ENCODE peak calls at places on chromosomes 2 and 18, in nine cellular contexts. One of them, this sample, is unnamed.

GRCh38 chr2:64943387-64944150 is 45.6 kb upstream of the SLC1A4 start:
- DNase-seq in NCI-H2081: no peak
- DNase-seq in NCI-H2171 treated with DMSO at 0.1 percent for 48 hours: no peak
- DNase-seq in foreskin fibroblast: peak
- DNase-seq in GOT3: peak
- DNase-seq in AG08396: no peak
- DNase-seq in activated T-helper 1 cell treated with anti-CD3 and anti-CD28 coated beads, Interleukin-2, amount 50 U/mL, for 16 hours: no peak
- DNase-seq in EL: no peak
- DNase-seq in heart right ventricle: peak
- DNase-seq in this sample: no peak

GRCh38 chr2:3626118-3626816 is 31.4 kb downstream of the COLEC11 start:
- DNase-seq in NCI-H2081: no peak
- DNase-seq in AG08396: peak
- DNase-seq in foreskin fibroblast: no peak
- DNase-seq in GOT3: no peak
- DNase-seq in activated T-helper 1 cell treated with anti-CD3 and anti-CD28 coated beads, Interleukin-2, amount 50 U/mL, for 16 hours: no peak
- DNase-seq in heart right ventricle: peak
- DNase-seq in EL: no peak
- DNase-seq in NCI-H2171 treated with DMSO at 0.1 percent for 48 hours: no peak
- DNase-seq in this sample: no peak

GRCh38 chr2:191521608-191522208 is 156.2 kb upstream of the NABP1 start:
- DNase-seq in EL: peak
- DNase-seq in GOT3: no peak
- DNase-seq in heart right ventricle: no peak
- DNase-seq in foreskin fibroblast: peak
- DNase-seq in NCI-H2081: peak
- DNase-seq in AG08396: peak
- DNase-seq in activated T-helper 1 cell treated with anti-CD3 and anti-CD28 coated beads, Interleukin-2, amount 50 U/mL, for 16 hours: no peak
- DNase-seq in NCI-H2171 treated with DMSO at 0.1 percent for 48 hours: peak
- DNase-seq in this sample: peak

GRCh38 chr2:112939425-112939824 is 28.5 kb downstream of the IL37 start:
- DNase-seq in NCI-H2171 treated with DMSO at 0.1 percent for 48 hours: no peak
- DNase-seq in EL: no peak
- DNase-seq in heart right ventricle: no peak
- DNase-seq in NCI-H2081: no peak
- DNase-seq in activated T-helper 1 cell treated with anti-CD3 and anti-CD28 coated beads, Interleukin-2, amount 50 U/mL, for 16 hours: no peak
- DNase-seq in AG08396: no peak
- DNase-seq in GOT3: no peak
- DNase-seq in foreskin fibroblast: no peak
- DNase-seq in this sample: no peak

GRCh38 chr2:239181074-239181581 is 219.7 kb downstream of the HDAC4 start:
- DNase-seq in heart right ventricle: no peak
- DNase-seq in EL: no peak
- DNase-seq in GOT3: no peak
- DNase-seq in AG08396: no peak
- DNase-seq in NCI-H2081: peak
- DNase-seq in foreskin fibroblast: no peak
- DNase-seq in NCI-H2171 treated with DMSO at 0.1 percent for 48 hours: no peak
- DNase-seq in activated T-helper 1 cell treated with anti-CD3 and anti-CD28 coated beads, Interleukin-2, amount 50 U/mL, for 16 hours: no peak
- DNase-seq in this sample: no peak

GRCh38 chr2:118492335-118492734 is 355.1 kb downstream of the EN1 start:
- DNase-seq in heart right ventricle: no peak
- DNase-seq in AG08396: no peak
- DNase-seq in GOT3: no peak
- DNase-seq in NCI-H2171 treated with DMSO at 0.1 percent for 48 hours: no peak
- DNase-seq in activated T-helper 1 cell treated with anti-CD3 and anti-CD28 coated beads, Interleukin-2, amount 50 U/mL, for 16 hours: no peak
- DNase-seq in EL: peak
- DNase-seq in NCI-H2081: no peak
- DNase-seq in foreskin fibroblast: peak
- DNase-seq in this sample: no peak

GRCh38 chr2:13056259-13056843 is 339.6 kb downstream of the TRIB2 start:
- DNase-seq in heart right ventricle: no peak
- DNase-seq in GOT3: no peak
- DNase-seq in NCI-H2081: peak
- DNase-seq in foreskin fibroblast: peak
- DNase-seq in NCI-H2171 treated with DMSO at 0.1 percent for 48 hours: peak
- DNase-seq in activated T-helper 1 cell treated with anti-CD3 and anti-CD28 coated beads, Interleukin-2, amount 50 U/mL, for 16 hours: no peak
- DNase-seq in AG08396: peak
- DNase-seq in EL: no peak
- DNase-seq in this sample: peak

GRCh38 chr2:162686336-162686735 is 152.2 kb downstream of the KCNH7 start:
- DNase-seq in AG08396: no peak
- DNase-seq in foreskin fibroblast: no peak
- DNase-seq in EL: no peak
- DNase-seq in GOT3: no peak
- DNase-seq in heart right ventricle: no peak
- DNase-seq in NCI-H2081: no peak
- DNase-seq in activated T-helper 1 cell treated with anti-CD3 and anti-CD28 coated beads, Interleukin-2, amount 50 U/mL, for 16 hours: no peak
- DNase-seq in NCI-H2171 treated with DMSO at 0.1 percent for 48 hours: no peak
- DNase-seq in this sample: no peak

GRCh38 chr18:44601447-44601846 is 79.2 kb upstream of the SETBP1 start:
- DNase-seq in NCI-H2081: no peak
- DNase-seq in AG08396: no peak
- DNase-seq in foreskin fibroblast: peak
- DNase-seq in heart right ventricle: no peak
- DNase-seq in EL: peak
- DNase-seq in activated T-helper 1 cell treated with anti-CD3 and anti-CD28 coated beads, Interleukin-2, amount 50 U/mL, for 16 hours: no peak
- DNase-seq in GOT3: no peak
- DNase-seq in NCI-H2171 treated with DMSO at 0.1 percent for 48 hours: peak
- DNase-seq in this sample: peak

GRCh38 chr18:77360315-77361186 is 110.9 kb downstream of the GALR1 start:
- DNase-seq in GOT3: no peak
- DNase-seq in heart right ventricle: no peak
- DNase-seq in foreskin fibroblast: no peak
- DNase-seq in NCI-H2081: no peak
- DNase-seq in NCI-H2171 treated with DMSO at 0.1 percent for 48 hours: no peak
- DNase-seq in activated T-helper 1 cell treated with anti-CD3 and anti-CD28 coated beads, Interleukin-2, amount 50 U/mL, for 16 hours: no peak
- DNase-seq in EL: no peak
- DNase-seq in AG08396: no peak
- DNase-seq in this sample: no peak

GRCh38 chr2:70498054-70498453 is 55.6 kb downstream of the TGFA start:
- DNase-seq in foreskin fibroblast: no peak
- DNase-seq in EL: peak
- DNase-seq in heart right ventricle: no peak
- DNase-seq in NCI-H2171 treated with DMSO at 0.1 percent for 48 hours: peak
- DNase-seq in GOT3: no peak
- DNase-seq in activated T-helper 1 cell treated with anti-CD3 and anti-CD28 coated beads, Interleukin-2, amount 50 U/mL, for 16 hours: no peak
- DNase-seq in AG08396: no peak
- DNase-seq in NCI-H2081: no peak
- DNase-seq in this sample: no peak

GRCh38 chr2:218547511-218547910 is 20.6 kb downstream of the USP37 start:
- DNase-seq in foreskin fibroblast: no peak
- DNase-seq in GOT3: no peak
- DNase-seq in AG08396: no peak
- DNase-seq in EL: no peak
- DNase-seq in NCI-H2081: no peak
- DNase-seq in heart right ventricle: no peak
- DNase-seq in NCI-H2171 treated with DMSO at 0.1 percent for 48 hours: no peak
- DNase-seq in activated T-helper 1 cell treated with anti-CD3 and anti-CD28 coated beads, Interleukin-2, amount 50 U/mL, for 16 hours: no peak
- DNase-seq in this sample: no peak

GRCh38 chr2:85018049-85018447 is 47.1 kb downstream of the KCMF1 start:
- DNase-seq in foreskin fibroblast: no peak
- DNase-seq in GOT3: no peak
- DNase-seq in AG08396: no peak
- DNase-seq in EL: no peak
- DNase-seq in NCI-H2081: no peak
- DNase-seq in activated T-helper 1 cell treated with anti-CD3 and anti-CD28 coated beads, Interleukin-2, amount 50 U/mL, for 16 hours: no peak
- DNase-seq in heart right ventricle: no peak
- DNase-seq in NCI-H2171 treated with DMSO at 0.1 percent for 48 hours: no peak
- DNase-seq in this sample: no peak

GRCh38 chr2:171244970-171245782 is 84.5 kb upstream of the TLK1 start:
- DNase-seq in heart right ventricle: no peak
- DNase-seq in foreskin fibroblast: peak
- DNase-seq in AG08396: peak
- DNase-seq in activated T-helper 1 cell treated with anti-CD3 and anti-CD28 coated beads, Interleukin-2, amount 50 U/mL, for 16 hours: no peak
- DNase-seq in GOT3: no peak
- DNase-seq in NCI-H2081: no peak
- DNase-seq in NCI-H2171 treated with DMSO at 0.1 percent for 48 hours: no peak
- DNase-seq in EL: peak
- DNase-seq in this sample: no peak

GRCh38 chr2:172427990-172428840 is 829 bp downstream of the ITGA6 start:
- DNase-seq in EL: peak
- DNase-seq in foreskin fibroblast: no peak
- DNase-seq in AG08396: peak
- DNase-seq in GOT3: no peak
- DNase-seq in NCI-H2081: peak
- DNase-seq in heart right ventricle: peak
- DNase-seq in NCI-H2171 treated with DMSO at 0.1 percent for 48 hours: peak
- DNase-seq in activated T-helper 1 cell treated with anti-CD3 and anti-CD28 coated beads, Interleukin-2, amount 50 U/mL, for 16 hours: peak
- DNase-seq in this sample: peak

GRCh38 chr2:190791347-190791982 is 89.2 kb upstream of the GLS start:
- DNase-seq in foreskin fibroblast: peak
- DNase-seq in EL: peak
- DNase-seq in NCI-H2171 treated with DMSO at 0.1 percent for 48 hours: no peak
- DNase-seq in AG08396: peak
- DNase-seq in GOT3: no peak
- DNase-seq in NCI-H2081: peak
- DNase-seq in heart right ventricle: peak
- DNase-seq in activated T-helper 1 cell treated with anti-CD3 and anti-CD28 coated beads, Interleukin-2, amount 50 U/mL, for 16 hours: no peak
- DNase-seq in this sample: peak

GRCh38 chr2:189657867-189658266 is 3.4 kb upstream of the ASNSD1 start:
- DNase-seq in activated T-helper 1 cell treated with anti-CD3 and anti-CD28 coated beads, Interleukin-2, amount 50 U/mL, for 16 hours: no peak
- DNase-seq in EL: no peak
- DNase-seq in GOT3: no peak
- DNase-seq in heart right ventricle: peak
- DNase-seq in AG08396: no peak
- DNase-seq in foreskin fibroblast: no peak
- DNase-seq in NCI-H2081: no peak
- DNase-seq in NCI-H2171 treated with DMSO at 0.1 percent for 48 hours: no peak
- DNase-seq in this sample: no peak

GRCh38 chr2:62149708-62150107 is 46.2 kb upstream of the B3GNT2 start:
- DNase-seq in heart right ventricle: no peak
- DNase-seq in NCI-H2171 treated with DMSO at 0.1 percent for 48 hours: no peak
- DNase-seq in GOT3: no peak
- DNase-seq in EL: peak
- DNase-seq in foreskin fibroblast: peak
- DNase-seq in activated T-helper 1 cell treated with anti-CD3 and anti-CD28 coated beads, Interleukin-2, amount 50 U/mL, for 16 hours: no peak
- DNase-seq in AG08396: peak
- DNase-seq in NCI-H2081: no peak
- DNase-seq in this sample: peak

GRCh38 chr18:32469691-32470131 is 971 bp downstream of the GAREM1 start:
- DNase-seq in NCI-H2171 treated with DMSO at 0.1 percent for 48 hours: peak
- DNase-seq in activated T-helper 1 cell treated with anti-CD3 and anti-CD28 coated beads, Interleukin-2, amount 50 U/mL, for 16 hours: no peak
- DNase-seq in EL: peak
- DNase-seq in GOT3: no peak
- DNase-seq in AG08396: peak
- DNase-seq in foreskin fibroblast: peak
- DNase-seq in heart right ventricle: no peak
- DNase-seq in NCI-H2081: peak
- DNase-seq in this sample: no peak

GRCh38 chr2:81481994-81482368 is 1177.4 kb upstream of the LRRTM1 start:
- DNase-seq in AG08396: no peak
- DNase-seq in activated T-helper 1 cell treated with anti-CD3 and anti-CD28 coated beads, Interleukin-2, amount 50 U/mL, for 16 hours: no peak
- DNase-seq in GOT3: no peak
- DNase-seq in NCI-H2171 treated with DMSO at 0.1 percent for 48 hours: no peak
- DNase-seq in heart right ventricle: no peak
- DNase-seq in NCI-H2081: peak
- DNase-seq in EL: no peak
- DNase-seq in foreskin fibroblast: no peak
- DNase-seq in this sample: no peak

GRCh38 chr18:46916551-46917107 is 678 bp downstream of the PIAS2 start:
- DNase-seq in AG08396: peak
- DNase-seq in heart right ventricle: peak
- DNase-seq in NCI-H2081: peak
- DNase-seq in foreskin fibroblast: peak
- DNase-seq in EL: peak
- DNase-seq in GOT3: no peak
- DNase-seq in activated T-helper 1 cell treated with anti-CD3 and anti-CD28 coated beads, Interleukin-2, amount 50 U/mL, for 16 hours: no peak
- DNase-seq in NCI-H2171 treated with DMSO at 0.1 percent for 48 hours: peak
- DNase-seq in this sample: peak

GRCh38 chr18:28176933-28177827 is at the start of gene CDH2:
- DNase-seq in foreskin fibroblast: peak
- DNase-seq in activated T-helper 1 cell treated with anti-CD3 and anti-CD28 coated beads, Interleukin-2, amount 50 U/mL, for 16 hours: no peak
- DNase-seq in EL: peak
- DNase-seq in GOT3: peak
- DNase-seq in heart right ventricle: peak
- DNase-seq in NCI-H2081: peak
- DNase-seq in NCI-H2171 treated with DMSO at 0.1 percent for 48 hours: peak
- DNase-seq in AG08396: peak
- DNase-seq in this sample: peak

GRCh38 chr2:10750610-10751009 is 29.2 kb downstream of the ATP6V1C2 start:
- DNase-seq in AG08396: no peak
- DNase-seq in heart right ventricle: no peak
- DNase-seq in GOT3: no peak
- DNase-seq in NCI-H2171 treated with DMSO at 0.1 percent for 48 hours: no peak
- DNase-seq in NCI-H2081: no peak
- DNase-seq in activated T-helper 1 cell treated with anti-CD3 and anti-CD28 coated beads, Interleukin-2, amount 50 U/mL, for 16 hours: no peak
- DNase-seq in foreskin fibroblast: no peak
- DNase-seq in EL: no peak
- DNase-seq in this sample: no peak

GRCh38 chr2:12765203-12765602 is 48.5 kb downstream of the TRIB2 start:
- DNase-seq in GOT3: no peak
- DNase-seq in heart right ventricle: no peak
- DNase-seq in foreskin fibroblast: no peak
- DNase-seq in NCI-H2081: no peak
- DNase-seq in EL: peak
- DNase-seq in activated T-helper 1 cell treated with anti-CD3 and anti-CD28 coated beads, Interleukin-2, amount 50 U/mL, for 16 hours: no peak
- DNase-seq in AG08396: no peak
- DNase-seq in NCI-H2171 treated with DMSO at 0.1 percent for 48 hours: no peak
- DNase-seq in this sample: no peak

GRCh38 chr2:88055049-88055435 is 541 bp downstream of the KRCC1 start:
- DNase-seq in NCI-H2171 treated with DMSO at 0.1 percent for 48 hours: no peak
- DNase-seq in GOT3: no peak
- DNase-seq in activated T-helper 1 cell treated with anti-CD3 and anti-CD28 coated beads, Interleukin-2, amount 50 U/mL, for 16 hours: no peak
- DNase-seq in heart right ventricle: no peak
- DNase-seq in NCI-H2081: peak
- DNase-seq in AG08396: peak
- DNase-seq in foreskin fibroblast: no peak
- DNase-seq in EL: peak
- DNase-seq in this sample: peak

GRCh38 chr2:178219247-178219646 is 24.9 kb downstream of the OSBPL6 start:
- DNase-seq in GOT3: no peak
- DNase-seq in NCI-H2081: no peak
- DNase-seq in heart right ventricle: no peak
- DNase-seq in activated T-helper 1 cell treated with anti-CD3 and anti-CD28 coated beads, Interleukin-2, amount 50 U/mL, for 16 hours: no peak
- DNase-seq in EL: no peak
- DNase-seq in foreskin fibroblast: no peak
- DNase-seq in AG08396: no peak
- DNase-seq in NCI-H2171 treated with DMSO at 0.1 percent for 48 hours: no peak
- DNase-seq in this sample: no peak

GRCh38 chr2:74327205-74327604 is 16.0 kb downstream of the SLC4A5 start:
- DNase-seq in NCI-H2171 treated with DMSO at 0.1 percent for 48 hours: no peak
- DNase-seq in foreskin fibroblast: no peak
- DNase-seq in heart right ventricle: no peak
- DNase-seq in activated T-helper 1 cell treated with anti-CD3 and anti-CD28 coated beads, Interleukin-2, amount 50 U/mL, for 16 hours: no peak
- DNase-seq in AG08396: no peak
- DNase-seq in EL: no peak
- DNase-seq in GOT3: no peak
- DNase-seq in NCI-H2081: no peak
- DNase-seq in this sample: no peak

GRCh38 chr2:143581989-143582719 is 452.9 kb downstream of the ARHGAP15 start:
- DNase-seq in AG08396: no peak
- DNase-seq in GOT3: no peak
- DNase-seq in EL: peak
- DNase-seq in NCI-H2081: no peak
- DNase-seq in activated T-helper 1 cell treated with anti-CD3 and anti-CD28 coated beads, Interleukin-2, amount 50 U/mL, for 16 hours: no peak
- DNase-seq in foreskin fibroblast: peak
- DNase-seq in heart right ventricle: no peak
- DNase-seq in NCI-H2171 treated with DMSO at 0.1 percent for 48 hours: no peak
- DNase-seq in this sample: peak

GRCh38 chr2:120422761-120423160 is 76.8 kb downstream of the INHBB start:
- DNase-seq in EL: no peak
- DNase-seq in activated T-helper 1 cell treated with anti-CD3 and anti-CD28 coated beads, Interleukin-2, amount 50 U/mL, for 16 hours: no peak
- DNase-seq in AG08396: no peak
- DNase-seq in foreskin fibroblast: no peak
- DNase-seq in NCI-H2171 treated with DMSO at 0.1 percent for 48 hours: no peak
- DNase-seq in GOT3: no peak
- DNase-seq in NCI-H2081: no peak
- DNase-seq in heart right ventricle: no peak
- DNase-seq in this sample: no peak

GRCh38 chr2:54772531-54772930 is 49.1 kb downstream of the EML6 start:
- DNase-seq in heart right ventricle: no peak
- DNase-seq in EL: no peak
- DNase-seq in activated T-helper 1 cell treated with anti-CD3 and anti-CD28 coated beads, Interleukin-2, amount 50 U/mL, for 16 hours: no peak
- DNase-seq in GOT3: no peak
- DNase-seq in AG08396: no peak
- DNase-seq in NCI-H2171 treated with DMSO at 0.1 percent for 48 hours: peak
- DNase-seq in foreskin fibroblast: no peak
- DNase-seq in NCI-H2081: no peak
- DNase-seq in this sample: no peak

GRCh38 chr2:69437751-69438154 is 518 bp upstream of the NFU1 start:
- DNase-seq in NCI-H2081: peak
- DNase-seq in NCI-H2171 treated with DMSO at 0.1 percent for 48 hours: no peak
- DNase-seq in heart right ventricle: peak
- DNase-seq in GOT3: no peak
- DNase-seq in EL: no peak
- DNase-seq in foreskin fibroblast: peak
- DNase-seq in activated T-helper 1 cell treated with anti-CD3 and anti-CD28 coated beads, Interleukin-2, amount 50 U/mL, for 16 hours: no peak
- DNase-seq in AG08396: no peak
- DNase-seq in this sample: no peak

This sample was measured in HTR-8/SVneo.